ENCODE peak calls at places on chromosomes 5 and 9, in four cellular contexts. U is colonic mucosa, X is upper lobe of right lung, I is body of pancreas. B is an unnamed sample. For H3K4me1, the result is how much of the 10 kb centered on the place peaks cover.

GRCh38 chr9:71629816-71630215 is 138.5 kb downstream of the CEMIP2 start:
- DNase-seq in I (no peak), X (no peak), U (no peak), B (no peak)

GRCh38 chr5:131008329-131008728 is 156.7 kb downstream of the HINT1 start:
- DNase-seq in X (no peak), U (no peak), I (no peak), B (no peak)

GRCh38 chr5:167280111-167280510 is 1011.3 kb upstream of the WWC1 start:
- DNase-seq in U (no peak), X (no peak), I (no peak), B (no peak)

GRCh38 chr9:33718987-33719386 is 76.4 kb upstream of the PRSS3 start:
- DNase-seq in I (no peak), U (no peak), X (peak), B (no peak)

GRCh38 chr9:84710701-84711397 is 41.3 kb downstream of the NTRK2 start:
- DNase-seq in X (no peak), U (no peak), I (no peak), B (no peak)

GRCh38 chr5:9710069-9710468 is 79.9 kb upstream of the TAS2R1 start:
- DNase-seq in U (no peak), X (no peak), I (no peak), B (no peak)

GRCh38 chr5:159775890-159776289 is 140.4 kb upstream of the ADRA1B start:
- DNase-seq in I (no peak), X (no peak), U (no peak), B (no peak)

GRCh38 chr5:166341708-166342329 is 1949.6 kb upstream of the WWC1 start:
- DNase-seq in I (no peak), U (no peak), X (no peak), B (no peak)

GRCh38 chr9:107188376-107188775 is 94.7 kb upstream of the RAD23B start:
- DNase-seq in I (no peak), X (no peak), U (no peak), B (no peak)

GRCh38 chr5:141941307-141941706 is 16.7 kb downstream of the PCDH12 start:
- DNase-seq in X (no peak), U (no peak), I (no peak), B (no peak)

GRCh38 chr9:124386201-124386600 is 29.0 kb downstream of the PSMB7 start:
- DNase-seq in X (no peak), U (no peak), I (no peak), B (no peak)

DNA sequence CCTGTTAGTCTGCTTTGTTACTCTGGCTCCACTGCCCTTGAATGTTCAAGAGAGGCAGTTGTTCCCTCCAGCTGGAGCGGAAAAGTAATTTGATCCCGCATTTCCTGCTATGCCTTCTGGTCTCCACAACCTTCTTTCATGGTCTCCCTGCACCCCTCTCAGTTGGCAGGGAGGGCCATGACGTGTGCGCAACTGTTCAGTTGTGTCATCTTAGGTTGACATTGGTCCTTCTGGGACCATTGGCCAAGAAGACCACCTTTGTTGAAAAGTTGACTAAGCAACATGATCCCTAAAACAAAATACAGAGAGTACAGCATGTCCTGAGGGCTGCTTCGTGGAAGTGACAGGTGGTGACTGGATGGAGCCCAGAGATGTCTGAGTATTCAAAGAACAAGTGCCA is 192.5 kb upstream of the TUT7 start:
- DNase-seq in X (no peak), U (no peak), I (no peak), B (no peak)
- H3K4me1 ChIP-seq in X (under half), U (under half), I (under half), B (under half)

GRCh38 chr5:82375488-82376294 is 97.5 kb upstream of the RPS23 start:
- DNase-seq in U (no peak), I (no peak), X (no peak), B (no peak)
- TF ChIP-seq CTCF in U (no peak), I (no peak), X (no peak), B (no peak)

GRCh38 chr5:57179262-57179960 is 5.6 kb downstream of the GPBP1 start:
- DNase-seq in X (no peak), I (no peak), U (no peak), B (no peak)

GRCh38 chr5:57185301-57185700 is 11.4 kb downstream of the GPBP1 start:
- DNase-seq in X (no peak), I (no peak), U (no peak), B (no peak)

GRCh38 chr5:57181151-57181550 is 7.3 kb downstream of the GPBP1 start:
- DNase-seq in X (no peak), I (no peak), U (no peak), B (no peak)

GRCh38 chr5:57186194-57186593 is 12.3 kb downstream of the GPBP1 start:
- DNase-seq in X (no peak), U (no peak), I (no peak), B (no peak)

DNA sequence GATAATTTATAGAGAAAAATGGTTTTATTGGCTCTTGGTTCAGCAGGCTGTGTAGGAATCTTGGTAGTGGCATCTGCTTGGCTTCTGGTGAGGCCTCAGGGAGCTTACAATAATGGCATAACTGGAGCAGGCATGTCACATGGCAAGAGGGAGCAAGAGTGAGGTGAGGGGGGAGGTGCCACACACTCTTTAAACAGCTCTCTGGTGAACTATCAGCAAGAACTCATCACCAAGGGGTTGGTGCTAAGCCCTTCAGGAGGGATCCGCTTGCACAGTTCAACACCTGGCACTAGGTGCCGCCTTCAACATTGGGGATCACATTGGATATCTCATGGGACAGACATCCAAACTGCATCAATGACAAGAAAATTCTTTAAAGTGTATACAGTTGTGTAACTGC is 10.5 kb downstream of the GPBP1 start:
- DNase-seq in I (no peak), U (no peak), X (no peak), B (no peak)
- H3K4me1 ChIP-seq in I (half or more), U (under half), X (half or more), B (half or more)

GRCh38 chr9:78123808-78124207 is 92.2 kb upstream of the GNAQ start:
- DNase-seq in I (no peak), X (no peak), U (no peak), B (no peak)

GRCh38 chr9:78118742-78119473 is 87.3 kb upstream of the GNAQ start:
- DNase-seq in X (no peak), U (peak), I (no peak), B (no peak)

GRCh38 chr9:78122631-78123030 is 91.0 kb upstream of the GNAQ start:
- DNase-seq in U (no peak), X (no peak), I (no peak), B (no peak)

GRCh38 chr9:78121488-78121887 is 89.9 kb upstream of the GNAQ start:
- DNase-seq in U (peak), X (peak), I (peak), B (peak)
- TF ChIP-seq CTCF in U (peak), X (peak), I (peak), B (peak)

GRCh38 chr5:36938129-36938528 is 61.6 kb downstream of the NIPBL start:
- DNase-seq in X (no peak), I (no peak), U (no peak), B (no peak)

GRCh38 chr5:36932699-36933098 is 56.1 kb downstream of the NIPBL start:
- DNase-seq in X (no peak), U (no peak), I (no peak), B (no peak)

GRCh38 chr5:36934740-36935356 is 58.3 kb downstream of the NIPBL start:
- DNase-seq in U (no peak), X (no peak), I (no peak), B (no peak)

GRCh38 chr5:36936309-36936708 is 59.7 kb downstream of the NIPBL start:
- DNase-seq in X (no peak), I (no peak), U (no peak), B (no peak)

GRCh38 chr5:36935805-36936204 is 59.2 kb downstream of the NIPBL start:
- DNase-seq in X (no peak), U (no peak), I (no peak), B (no peak)
- H3K4me1 ChIP-seq in X (under half), U (under half), I (under half), B (under half)

B was measured in Peyer's patch.